ENCODE peak calls at places on chromosomes 16 and 17, in seven cellular contexts. O, G, U, X, S, M and Q are unnamed samples.

GRCh38 chr16:72050769-72051464 is 3.4 kb upstream of the HP start:
- DNase-seq in O (no peak), G (no peak), U (no peak), X (no peak), S (peak), M (peak), Q (no peak)

GRCh38 chr17:4527552-4527951 is 27.6 kb downstream of the MYBBP1A start:
- DNase-seq in O (no peak), G (no peak), U (no peak), X (no peak), S (no peak), M (no peak), Q (no peak)

GRCh38 chr16:86307518-86307903 is 202.8 kb upstream of the FOXF1 start:
- DNase-seq in O (no peak), G (no peak), U (peak), X (no peak), S (no peak), M (peak), Q (no peak)

GRCh38 chr17:43151880-43152456 is 19.0 kb upstream of the NBR1 start:
- DNase-seq in O (no peak), G (no peak), U (no peak), X (no peak), S (no peak), M (no peak), Q (no peak)

GRCh38 chr17:67324330-67324729 is 42.0 kb downstream of the PSMD12 start:
- DNase-seq in O (no peak), G (no peak), U (no peak), X (no peak), S (no peak), M (no peak), Q (no peak)

GRCh38 chr16:76942089-76942488 is 248.9 kb upstream of the MON1B start:
- DNase-seq in O (no peak), G (no peak), U (no peak), X (no peak), S (no peak), M (no peak), Q (no peak)

GRCh38 chr17:2694381-2695242 is 17.0 kb downstream of the CLUH start:
- DNase-seq in O (no peak), G (no peak), U (no peak), X (no peak), S (no peak), M (no peak), Q (no peak)

GRCh38 chr17:42904110-42904469 is 3.5 kb downstream of the G6PC1 start:
- DNase-seq in O (no peak), G (no peak), U (no peak), X (no peak), S (no peak), M (no peak), Q (no peak)

GRCh38 chr16:2904100-2904921 is 7.4 kb upstream of the FLYWCH1 start:
- DNase-seq in O (peak), G (peak), U (peak), X (peak), S (peak), M (peak), Q (peak)

GRCh38 chr17:76063880-76064546 is 8.3 kb downstream of the SRP68 start:
- DNase-seq in O (no peak), G (no peak), U (no peak), X (no peak), S (no peak), M (no peak), Q (no peak)

GRCh38 chr16:9049241-9049640 is 42.2 kb upstream of the HAPSTR1 start:
- DNase-seq in O (no peak), G (no peak), U (peak), X (no peak), S (peak), M (peak), Q (no peak)

GRCh38 chr16:75320435-75320834 is 69.0 kb upstream of the BCAR1 start:
- DNase-seq in O (no peak), G (peak), U (no peak), X (no peak), S (peak), M (no peak), Q (no peak)

GRCh38 chr17:77308768-77309726 is 168.3 kb downstream of the SEC14L1 start:
- DNase-seq in O (no peak), G (no peak), U (peak), X (no peak), S (peak), M (peak), Q (peak)

GRCh38 chr16:84528317-84528716 is 23.9 kb upstream of the MEAK7 start:
- DNase-seq in O (no peak), G (no peak), U (no peak), X (no peak), S (no peak), M (no peak), Q (no peak)

GRCh38 chr16:79278506-79278905 is 322.0 kb downstream of the MAF start:
- DNase-seq in O (no peak), G (no peak), U (no peak), X (no peak), S (no peak), M (no peak), Q (no peak)

GRCh38 chr16:30066882-30067583 is 1.5 kb downstream of the ALDOA start:
- DNase-seq in O (no peak), G (no peak), U (no peak), X (peak), S (no peak), M (no peak), Q (peak)

GRCh38 chr16:23920446-23920845 is 84.7 kb downstream of the PRKCB start:
- DNase-seq in O (no peak), G (no peak), U (no peak), X (no peak), S (no peak), M (no peak), Q (no peak)

GRCh38 chr16:55563797-55564196 is 2.7 kb upstream of the CAPNS2 start:
- DNase-seq in O (no peak), G (no peak), U (peak), X (no peak), S (no peak), M (no peak), Q (no peak)

GRCh38 chr16:5836979-5837670 is 739.5 kb upstream of the EEF2KMT start:
- DNase-seq in O (no peak), G (no peak), U (no peak), X (no peak), S (no peak), M (no peak), Q (no peak)

GRCh38 chr16:85460983-85461813 is 151.9 kb upstream of the GSE1 start:
- DNase-seq in O (no peak), G (no peak), U (peak), X (no peak), S (peak), M (peak), Q (peak)

GRCh38 chr17:4287710-4288109 is 23.9 kb upstream of the ANKFY1 start:
- DNase-seq in O (no peak), G (no peak), U (no peak), X (no peak), S (no peak), M (no peak), Q (no peak)

GRCh38 chr17:8894673-8895578 is 27.5 kb upstream of the PIK3R6 start:
- DNase-seq in O (peak), G (peak), U (peak), X (peak), S (peak), M (peak), Q (peak)

GRCh38 chr17:45432405-45433113 is at the start of gene ARHGAP27:
- DNase-seq in O (peak), G (peak), U (no peak), X (peak), S (peak), M (no peak), Q (no peak)

GRCh38 chr17:34652001-34652400 is 72.6 kb downstream of the TMEM132E start:
- DNase-seq in O (no peak), G (no peak), U (no peak), X (no peak), S (no peak), M (no peak), Q (no peak)

GRCh38 chr17:81380682-81381518 is 14.4 kb upstream of the BAHCC1 start:
- DNase-seq in O (no peak), G (no peak), U (no peak), X (no peak), S (no peak), M (no peak), Q (no peak)

GRCh38 chr17:14760212-14760611 is 459.3 kb downstream of the HS3ST3B1 start:
- DNase-seq in O (no peak), G (no peak), U (no peak), X (no peak), S (no peak), M (no peak), Q (no peak)

GRCh38 chr17:37756060-37756459 is 11.2 kb upstream of the HNF1B start:
- DNase-seq in O (no peak), G (no peak), U (no peak), X (no peak), S (no peak), M (no peak), Q (no peak)

GRCh38 chr17:39668141-39668924 is at the start of gene PNMT:
- DNase-seq in O (peak), G (peak), U (peak), X (peak), S (peak), M (peak), Q (peak)

GRCh38 chr17:76268015-76268749 is 3.0 kb downstream of the UBALD2 start:
- DNase-seq in O (peak), G (no peak), U (peak), X (peak), S (peak), M (peak), Q (no peak)

GRCh38 chr16:82753821-82754220 is 127.1 kb downstream of the CDH13 start:
- DNase-seq in O (no peak), G (no peak), U (no peak), X (no peak), S (no peak), M (peak), Q (no peak)

GRCh38 chr16:70158261-70158939 is 15.2 kb upstream of the CLEC18C start:
- DNase-seq in O (no peak), G (no peak), U (no peak), X (no peak), S (no peak), M (no peak), Q (no peak)

DNA sequence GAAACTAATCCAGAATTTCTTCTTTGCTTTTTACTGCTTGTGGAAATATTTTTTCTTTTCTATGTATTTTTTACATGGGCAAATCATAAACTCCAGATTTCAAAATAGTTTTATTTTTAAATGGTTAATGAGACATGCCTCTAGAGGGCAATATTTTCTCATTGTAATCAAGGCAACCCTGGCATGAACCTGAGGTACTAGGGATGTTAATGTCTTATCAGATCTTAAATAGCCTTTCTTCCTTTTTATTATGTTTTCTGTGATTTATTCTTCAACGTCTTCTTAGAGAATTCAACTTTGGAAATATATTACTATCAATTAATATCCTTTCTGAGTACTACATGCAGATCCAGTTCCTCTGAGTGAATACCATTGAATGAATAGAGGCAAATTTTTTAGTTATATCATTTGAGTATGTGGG is 324.7 kb downstream of the BCAS3 start:
- DNase-seq in O (no peak), G (peak), U (peak), X (no peak), S (peak), M (peak), Q (peak)
- TF ChIP-seq CTCF in O (peak), G (peak), U (peak), X (peak), S (peak), M (peak), Q (peak)

GRCh38 chr16:88642881-88643545 is 4.6 kb downstream of the IL17C start:
- DNase-seq in O (no peak), G (no peak), U (no peak), X (no peak), S (no peak), M (no peak), Q (no peak)
- TF ChIP-seq CTCF in O (no peak), G (no peak), U (no peak), X (no peak), S (no peak), M (no peak), Q (no peak)

GRCh38 chr16:67387479-67388079 is 5.7 kb downstream of the TPPP3 start:
- DNase-seq in O (no peak), G (no peak), U (no peak), X (no peak), S (no peak), M (no peak), Q (no peak)

GRCh38 chr16:67386861-67387455 is 6.3 kb downstream of the TPPP3 start:
- DNase-seq in O (no peak), G (no peak), U (no peak), X (no peak), S (no peak), M (no peak), Q (no peak)

GRCh38 chr16:67388591-67388990 is 4.7 kb downstream of the TPPP3 start:
- DNase-seq in O (no peak), G (no peak), U (no peak), X (no peak), S (no peak), M (no peak), Q (no peak)

GRCh38 chr16:67389911-67390815 is 3.1 kb downstream of the TPPP3 start:
- DNase-seq in O (no peak), G (no peak), U (no peak), X (peak), S (no peak), M (no peak), Q (no peak)

DNA sequence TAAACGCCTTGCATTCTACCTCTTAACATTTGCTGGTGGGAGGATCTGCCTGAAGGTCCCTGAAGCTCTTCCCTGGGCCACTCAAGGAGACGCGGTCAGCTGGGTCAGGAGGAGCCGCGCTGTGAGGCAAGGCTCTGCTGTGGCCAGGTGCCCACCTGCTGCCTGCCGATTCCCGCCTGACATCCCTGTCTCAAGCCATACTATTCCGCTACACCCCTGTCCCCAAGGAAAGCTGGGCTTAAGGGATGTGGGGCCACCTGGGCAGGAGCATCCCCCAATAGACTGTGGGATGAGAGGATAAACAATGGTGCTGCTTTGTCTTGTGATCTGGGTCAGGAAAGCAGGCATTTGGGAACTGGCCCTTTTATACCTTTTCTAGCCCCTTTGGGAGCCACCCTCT is 5.1 kb downstream of the TPPP3 start:
- DNase-seq in O (no peak), G (no peak), U (no peak), X (no peak), S (no peak), M (no peak), Q (no peak)
- TF ChIP-seq CTCF in O (no peak), G (no peak), U (no peak), X (no peak), S (no peak), M (no peak), Q (no peak)

GRCh38 chr16:87818533-87819161 is 50.7 kb downstream of the SLC7A5 start:
- DNase-seq in O (no peak), G (no peak), U (no peak), X (no peak), S (no peak), M (no peak), Q (no peak)

GRCh38 chr16:87817910-87818309 is 51.4 kb downstream of the SLC7A5 start:
- DNase-seq in O (no peak), G (no peak), U (no peak), X (no peak), S (no peak), M (no peak), Q (no peak)

GRCh38 chr16:87816507-87817100 is 50.8 kb upstream of the KLHDC4 start:
- DNase-seq in O (no peak), G (no peak), U (no peak), X (no peak), S (no peak), M (no peak), Q (no peak)

GRCh38 chr16:87812200-87812656 is 46.4 kb upstream of the KLHDC4 start:
- DNase-seq in O (no peak), G (peak), U (no peak), X (no peak), S (no peak), M (no peak), Q (peak)

DNA sequence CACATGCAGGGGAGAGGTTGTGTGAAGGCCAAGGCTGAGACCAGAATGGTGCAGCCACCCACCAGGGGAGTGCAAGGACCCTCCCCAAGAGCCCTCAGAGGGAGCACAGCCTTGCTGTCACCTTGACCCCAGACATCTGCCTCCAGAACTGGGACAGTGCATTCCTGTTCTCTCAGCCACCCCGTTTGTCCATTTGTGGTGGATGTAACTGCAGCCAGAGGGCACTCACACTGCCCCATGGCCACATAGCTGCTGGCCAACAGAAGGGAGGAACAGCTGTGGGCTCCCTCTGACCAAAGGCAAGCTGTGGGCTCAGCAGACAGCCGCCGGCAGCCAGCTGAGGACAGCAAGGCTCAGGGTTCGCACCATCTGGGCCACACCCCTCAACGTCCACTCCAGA is 49.8 kb upstream of the KLHDC4 start:
- DNase-seq in O (no peak), G (no peak), U (no peak), X (no peak), S (no peak), M (no peak), Q (no peak)
- TF ChIP-seq CTCF in O (no peak), G (no peak), U (no peak), X (no peak), S (peak), M (no peak), Q (no peak)

GRCh38 chr17:49388290-49388640 is 26.2 kb upstream of the ZNF652 start:
- DNase-seq in O (no peak), G (no peak), U (no peak), X (no peak), S (no peak), M (no peak), Q (no peak)
- TF ChIP-seq CTCF in O (no peak), G (no peak), U (no peak), X (no peak), S (no peak), M (no peak), Q (no peak)

DNA sequence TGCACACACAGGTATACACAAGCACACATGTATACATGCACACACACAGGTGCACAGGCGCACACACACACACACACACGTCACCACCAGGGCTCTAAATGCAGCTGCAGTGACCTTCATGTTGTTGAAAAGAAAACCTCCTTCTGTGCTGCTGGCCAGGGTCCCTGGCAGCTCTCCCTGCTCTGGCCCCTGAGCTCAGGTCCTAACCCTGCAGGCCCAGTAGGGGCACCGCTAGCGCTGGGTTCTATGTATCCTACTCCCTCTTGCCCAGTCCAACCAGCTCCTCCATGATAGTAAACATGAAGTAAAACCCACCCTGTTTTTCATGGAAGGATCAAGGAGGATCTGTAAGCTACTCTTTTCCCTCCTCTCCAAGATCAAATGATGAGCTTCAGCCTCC is 172.8 kb downstream of the RBFOX3 start:
- DNase-seq in O (no peak), G (peak), U (no peak), X (no peak), S (no peak), M (no peak), Q (no peak)
- TF ChIP-seq CTCF in O (no peak), G (no peak), U (no peak), X (no peak), S (no peak), M (no peak), Q (no peak)

DNA sequence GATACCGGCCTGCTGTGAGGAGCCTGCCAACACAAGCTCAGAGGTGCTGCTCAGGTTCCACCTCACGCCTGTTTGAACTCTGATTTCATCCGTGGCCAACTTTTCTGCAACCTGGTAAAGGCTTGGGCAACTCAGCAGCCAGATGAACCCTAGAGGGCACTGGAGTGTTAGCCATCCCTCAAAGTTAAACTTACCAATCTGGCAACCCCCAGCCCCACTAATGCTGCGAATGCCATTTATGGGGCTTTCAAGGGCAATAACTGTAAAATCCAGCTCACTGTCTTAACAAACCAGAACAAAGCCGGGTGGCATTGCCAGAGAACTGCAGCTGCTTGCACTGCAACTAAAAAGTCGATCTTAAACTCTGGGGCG is 105.5 kb downstream of the AXIN2 start:
- DNase-seq in O (peak), G (peak), U (peak), X (no peak), S (peak), M (peak), Q (no peak)
- TF ChIP-seq CTCF in O (no peak), G (peak), U (peak), X (peak), S (peak), M (peak), Q (peak)

DNA sequence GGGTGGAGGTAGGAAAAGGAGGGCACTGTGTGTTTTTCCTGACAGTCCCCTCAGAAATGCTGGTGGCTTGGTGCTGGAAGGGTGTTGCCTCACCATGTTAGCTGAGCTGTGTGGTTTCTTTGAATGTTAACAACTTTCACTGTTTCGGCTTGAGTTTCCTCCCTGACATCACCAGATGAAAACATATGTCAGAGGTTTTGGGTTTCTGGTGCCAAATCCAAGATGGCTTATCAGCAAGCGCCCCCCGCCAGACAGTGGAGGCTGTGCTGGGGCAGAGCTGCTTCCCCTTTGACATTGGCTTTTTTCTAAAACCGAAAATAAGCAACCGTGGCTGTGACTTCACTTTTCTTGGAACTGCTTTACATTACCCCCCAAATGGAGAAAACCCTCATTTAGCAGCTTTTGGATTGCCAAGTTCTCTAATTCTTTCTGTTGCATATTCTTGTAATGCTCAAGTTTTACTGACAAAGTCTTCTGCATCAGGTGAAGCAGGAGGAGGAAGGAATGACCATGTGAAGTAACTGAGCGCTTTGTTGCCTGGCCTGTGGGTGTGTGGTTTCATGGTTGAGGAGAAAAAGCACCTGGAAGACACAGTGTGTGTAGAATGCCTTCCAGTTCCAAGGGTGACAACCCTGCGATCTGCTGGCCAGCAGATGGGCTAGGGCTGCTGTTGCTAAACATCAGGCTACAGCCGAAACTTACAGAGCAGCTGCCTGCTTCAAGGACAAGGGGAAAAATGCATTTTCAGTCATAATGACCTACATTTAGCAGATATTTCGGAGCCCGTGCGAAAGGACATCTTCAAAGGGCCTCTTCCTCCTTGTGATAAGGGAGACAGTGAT is 9.7 kb downstream of the RMI2 start:
- DNase-seq in O (no peak), G (no peak), U (no peak), X (no peak), S (peak), M (peak), Q (no peak)
- TF ChIP-seq CTCF in O (no peak), G (no peak), U (no peak), X (no peak), S (peak), M (peak), Q (no peak)